ENCODE peak calls at places on chromosome 15, in five cellular contexts. L is uterus, G is esophagus squamous epithelium, I is spleen, M is adrenal gland. H is an unnamed sample.
A peak's percentile ranks its signal among the peaks of the same experiment; 100 is the strongest.

GRCh38 chr15:57522148-57522547 is 69.6 kb upstream of the MYZAP start:
- DNase-seq in L (no peak), G (no peak), I (no peak), M (no peak), H (peak; percentile 74)

GRCh38 chr15:63939531-63940130 is 105.9 kb upstream of the HERC1 start:
- DNase-seq in L (no peak), G (no peak), I (no peak), M (peak; percentile 28), H (no peak)

GRCh38 chr15:68484696-68485400 is 52.9 kb upstream of the ITGA11 start:
- DNase-seq in L (peak; percentile 64), G (no peak), I (no peak), M (no peak), H (no peak)

GRCh38 chr15:50135123-50135541 is 16.1 kb upstream of the ATP8B4 start:
- DNase-seq in L (no peak), G (no peak), I (no peak), M (no peak), H (no peak)

GRCh38 chr15:56913241-56913640 is 5.2 kb upstream of the TCF12 start:
- DNase-seq in L (no peak), G (no peak), I (no peak), M (no peak), H (no peak)

GRCh38 chr15:62709261-62709660 is 333.3 kb upstream of the TPM1 start:
- DNase-seq in L (no peak), G (no peak), I (no peak), M (no peak), H (no peak)

GRCh38 chr15:68441045-68441743 is 9.2 kb upstream of the ITGA11 start:
- DNase-seq in L (no peak), G (no peak), I (no peak), M (peak; percentile 4), H (no peak)

GRCh38 chr15:61809216-61809615 is 251.0 kb downstream of the VPS13C start:
- DNase-seq in L (no peak), G (no peak), I (no peak), M (no peak), H (no peak)

GRCh38 chr15:66092053-66092976 is 161.2 kb downstream of the MEGF11 start:
- DNase-seq in L (no peak), G (no peak), I (no peak), M (no peak), H (no peak)

GRCh38 chr15:56732881-56733130 is 503 bp downstream of the ZNF280D start:
- DNase-seq in L (no peak), G (no peak), I (no peak), M (no peak), H (no peak)

GRCh38 chr15:78822514-78822913 is 11.2 kb upstream of the ADAMTS7 start:
- DNase-seq in L (no peak), G (no peak), I (no peak), M (no peak), H (no peak)

GRCh38 chr15:48905216-48905615 is 27.3 kb downstream of the EID1 start:
- DNase-seq in L (no peak), G (no peak), I (no peak), M (no peak), H (no peak)

GRCh38 chr15:40307421-40308165 is at the start of gene PLCB2:
- DNase-seq in L (no peak), G (no peak), I (peak; percentile 94), M (no peak), H (no peak)

GRCh38 chr15:75213212-75213767 is 11.6 kb downstream of the C15orf39 start:
- DNase-seq in L (no peak), G (no peak), I (no peak), M (no peak), H (no peak)

GRCh38 chr15:75213768-75214221 is 12.1 kb downstream of the C15orf39 start:
- DNase-seq in L (no peak), G (no peak), I (no peak), M (no peak), H (no peak)

GRCh38 chr15:75214293-75215096 is 12.8 kb downstream of the C15orf39 start:
- DNase-seq in L (no peak), G (no peak), I (no peak), M (no peak), H (no peak)

GRCh38 chr15:75215107-75216004 is 13.7 kb downstream of the C15orf39 start:
- DNase-seq in L (no peak), G (no peak), I (no peak), M (no peak), H (no peak)

GRCh38 chr15:75217012-75217411 is 15.3 kb downstream of the C15orf39 start:
- DNase-seq in L (no peak), G (no peak), I (no peak), M (no peak), H (no peak)
- TF ChIP-seq POLR2A in L (no peak), G (no peak), I (no peak), M (no peak), H (no peak)

DNA sequence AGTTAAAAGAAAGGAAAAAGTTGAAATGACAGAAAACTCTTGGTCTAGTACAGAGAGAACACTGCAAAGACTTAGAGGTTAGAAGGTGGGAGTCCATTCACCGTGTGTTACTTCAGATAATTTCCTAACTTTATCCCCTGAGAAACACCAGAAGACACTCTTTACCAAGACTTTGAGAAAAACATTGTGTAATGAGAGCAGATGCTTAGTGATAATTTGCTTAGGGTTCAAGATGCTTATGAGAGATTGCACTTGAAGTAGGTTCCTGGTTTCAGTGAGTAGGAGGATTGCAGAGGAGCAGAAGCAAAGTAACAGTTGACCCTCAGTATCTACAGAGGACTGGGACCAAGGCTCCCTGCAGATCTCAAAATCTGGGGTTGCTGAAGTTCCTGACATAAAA is 594.1 kb downstream of the NR2F2 start:
- DNase-seq in L (no peak), G (no peak), I (no peak), M (no peak), H (no peak)
- H3K27me3 ChIP-seq in L (no peaks in the 10 kb centered on the region), G (no peaks in the 10 kb centered on the region), I (no peaks in the 10 kb centered on the region), M (no peaks in the 10 kb centered on the region), H (no peaks in the 10 kb centered on the region)

GRCh38 chr15:34043391-34043790 is 4.4 kb upstream of the AVEN start:
- DNase-seq in L (no peak), G (no peak), I (no peak), M (no peak), H (no peak)

GRCh38 chr15:34039180-34039486 is at the start of gene AVEN:
- DNase-seq in L (no peak), G (no peak), I (no peak), M (no peak), H (no peak)

GRCh38 chr15:34038404-34039179 is 412 bp downstream of the AVEN start:
- DNase-seq in L (peak; percentile 81), G (peak; percentile 6), I (peak; percentile 94), M (peak; percentile 79), H (peak; percentile 75)

GRCh38 chr15:34038023-34038403 is 991 bp downstream of the AVEN start:
- DNase-seq in L (no peak), G (no peak), I (no peak), M (no peak), H (no peak)

DNA sequence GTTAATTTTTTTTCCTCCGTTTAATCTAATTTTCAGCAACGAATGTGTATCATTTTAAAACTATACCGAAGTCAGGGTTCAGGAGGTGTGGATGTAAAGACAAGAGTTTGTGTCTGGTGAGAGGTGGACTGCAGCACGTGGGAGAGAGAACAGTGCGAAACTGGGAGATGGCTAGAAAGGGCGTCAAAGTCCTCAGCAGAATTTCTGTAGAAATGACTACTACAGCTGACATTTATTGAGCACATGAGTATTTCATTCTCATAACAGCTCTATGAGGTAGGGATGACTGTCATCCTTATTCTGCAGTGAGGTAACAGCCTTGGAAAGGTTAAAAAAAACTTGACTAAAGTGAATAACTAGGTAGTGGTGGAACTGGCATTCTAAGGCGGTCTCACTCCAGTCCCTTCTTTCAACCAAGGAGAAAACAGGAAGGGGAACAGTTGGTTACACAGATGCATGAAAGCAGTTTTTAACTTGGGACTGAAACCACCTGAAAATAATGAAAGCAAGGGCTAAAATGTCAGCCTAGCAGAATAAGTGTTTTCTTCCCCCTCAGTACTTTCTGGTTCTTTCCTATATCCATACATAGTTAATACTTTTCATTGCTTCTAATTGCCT is 611 bp upstream of the AVEN start:
- DNase-seq in L (no peak), G (no peak), I (no peak), M (no peak), H (no peak)
- TF ChIP-seq POLR2A in L (no peak), G (no peak), I (no peak), M (no peak), H (no peak)

DNA sequence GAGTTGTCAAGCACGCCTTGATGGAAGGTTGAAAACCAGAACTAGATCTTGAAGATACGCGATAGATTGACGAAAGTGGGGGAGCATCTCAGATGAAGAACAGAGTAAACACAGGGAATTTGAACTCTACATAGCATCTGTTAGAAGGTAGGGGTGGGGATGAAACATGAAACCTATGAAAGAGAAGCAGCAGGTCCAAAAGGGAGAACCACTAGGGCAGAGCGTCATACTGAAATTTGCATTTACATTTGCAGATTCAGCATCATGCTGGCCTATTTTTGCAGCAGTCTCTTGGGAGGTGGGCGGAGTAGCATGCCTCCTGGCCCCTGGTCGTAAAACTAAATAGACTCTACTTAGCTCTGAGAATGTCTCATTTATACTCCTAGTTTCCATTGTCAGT is 46.1 kb upstream of the RASGRP1 start:
- DNase-seq in L (no peak), G (no peak), I (no peak), M (no peak), H (no peak)
- H3K27me3 ChIP-seq in L (no peaks in the 10 kb centered on the region), G (no peaks in the 10 kb centered on the region), I (no peaks in the 10 kb centered on the region), M (no peaks in the 10 kb centered on the region), H (no peaks in the 10 kb centered on the region)

GRCh38 chr15:74128785-74129350 is 1.5 kb upstream of the ISLR2 start:
- DNase-seq in L (no peak), G (no peak), I (peak; percentile 59), M (no peak), H (no peak)

GRCh38 chr15:74130089-74130848 is at the start of gene ISLR2:
- DNase-seq in L (peak; percentile 32), G (no peak), I (no peak), M (no peak), H (no peak)

GRCh38 chr15:74127954-74128784 is 2.2 kb upstream of the ISLR2 start:
- DNase-seq in L (no peak), G (no peak), I (peak; percentile 72), M (no peak), H (no peak)

GRCh38 chr15:74129411-74130088 is 836 bp upstream of the ISLR2 start:
- DNase-seq in L (no peak), G (no peak), I (peak; percentile 57), M (no peak), H (no peak)

GRCh38 chr15:74127255-74127953 is 3.0 kb upstream of the ISLR2 start:
- DNase-seq in L (peak; percentile 91), G (no peak), I (peak; percentile 96), M (peak; percentile 93), H (peak; percentile 84)
- TF ChIP-seq POLR2A in L (peak; percentile 25), G (no peak), I (no peak), M (no peak), H (no peak)

DNA sequence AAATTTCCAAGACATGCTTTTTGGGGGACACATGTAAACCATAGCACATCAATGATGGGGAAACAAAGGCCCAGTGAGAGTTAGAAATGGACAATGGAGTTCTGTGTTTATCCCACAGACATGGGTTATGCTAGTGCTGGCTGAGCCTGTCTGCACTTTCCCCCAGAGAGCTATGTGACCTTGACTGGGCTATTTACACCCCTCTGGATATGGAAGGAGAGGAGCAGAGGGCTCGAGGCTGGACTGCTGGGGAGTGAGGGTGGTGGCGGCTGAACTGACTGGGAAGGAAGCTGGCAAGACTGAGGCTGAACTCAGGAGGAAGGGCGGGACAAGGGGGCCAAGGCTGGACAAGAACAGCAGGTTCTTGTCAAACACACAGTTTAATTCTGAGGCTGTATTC is 10.7 kb upstream of the INSYN1 start:
- DNase-seq in L (no peak), G (no peak), I (no peak), M (no peak), H (no peak)
- H3K27me3 ChIP-seq in L (no peaks in the 10 kb centered on the region), G (no peaks in the 10 kb centered on the region), I (peaks cover 14% of the 10 kb centered on the region), M (no peaks in the 10 kb centered on the region), H (no peaks in the 10 kb centered on the region)